ENCODE peak calls at places on chromosomes 16 and 17, in nine cellular contexts. P is PC-9, L is AG09309, O is body of pancreas, D is ovary, K is HFF-Myc, W is lower leg skin, X is A549, R is GM23338. I is an unnamed sample.

GRCh38 chr17:59859444-59860025 is 33.2 kb downstream of the TUBD1 start:
- DNase-seq in R (no peak), O (no peak), X (no peak), L (peak), K (no peak), D (no peak), W (no peak), P (no peak), I (peak)

GRCh38 chr17:48484850-48485249 is 46.0 kb downstream of the HOXB1 start:
- DNase-seq in X (no peak), L (no peak), P (no peak), D (no peak), O (no peak), W (no peak), K (no peak), R (no peak), I (peak)

GRCh38 chr16:49763826-49764225 is 92.1 kb downstream of the ZNF423 start:
- DNase-seq in W (no peak), L (no peak), P (no peak), X (no peak), O (no peak), R (no peak), D (no peak), K (no peak), I (no peak)

GRCh38 chr16:68128577-68129305 is 43.6 kb downstream of the NFATC3 start:
- DNase-seq in W (no peak), P (no peak), L (no peak), O (no peak), R (peak), X (no peak), D (no peak), K (no peak), I (peak)

GRCh38 chr16:10587622-10588021 is 7.2 kb upstream of the EMP2 start:
- DNase-seq in D (no peak), X (no peak), W (no peak), K (no peak), O (no peak), R (no peak), P (no peak), L (no peak), I (no peak)

GRCh38 chr17:58112970-58113631 is 29.9 kb downstream of the DYNLL2 start:
- DNase-seq in D (peak), L (no peak), W (peak), R (peak), K (peak), P (peak), O (peak), X (peak), I (peak)

GRCh38 chr17:31997005-31997404 is 10.2 kb upstream of the LRRC37B start:
- DNase-seq in L (no peak), W (no peak), R (no peak), K (no peak), D (no peak), P (no peak), O (no peak), X (no peak), I (peak)

GRCh38 chr16:46789499-46790414 is 41.2 kb downstream of the C16orf87 start:
- DNase-seq in P (peak), D (peak), O (peak), X (peak), K (no peak), L (no peak), R (peak), W (peak), I (peak)

GRCh38 chr17:43597624-43598358 is 51.7 kb upstream of the ETV4 start:
- DNase-seq in P (no peak), O (no peak), W (no peak), R (no peak), L (no peak), D (no peak), X (no peak), K (no peak), I (no peak)

GRCh38 chr16:381788-382717 is at the start of gene PGAP6:
- DNase-seq in P (peak), O (peak), L (no peak), X (no peak), D (peak), W (peak), K (no peak), R (peak), I (peak)

GRCh38 chr16:31250782-31251384 is 8.9 kb upstream of the ITGAM start:
- DNase-seq in L (no peak), D (no peak), W (no peak), K (no peak), R (no peak), O (no peak), P (no peak), X (no peak), I (no peak)

GRCh38 chr16:68374251-68374805 is 63.5 kb downstream of the PRMT7 start:
- DNase-seq in K (no peak), X (no peak), D (no peak), P (no peak), W (no peak), O (no peak), R (no peak), L (no peak), I (no peak)

GRCh38 chr17:78933959-78934568 is 8.9 kb upstream of the TIMP2 start:
- DNase-seq in K (peak), W (peak), L (peak), D (peak), X (peak), O (peak), P (peak), R (peak), I (peak)

GRCh38 chr17:35428229-35428628 is 4.1 kb downstream of the SLFN12 start:
- DNase-seq in D (no peak), X (no peak), O (no peak), W (no peak), K (no peak), P (no peak), L (no peak), R (no peak), I (no peak)

GRCh38 chr17:74738051-74738996 is 1.3 kb downstream of the RAB37 start:
- DNase-seq in O (no peak), D (no peak), R (no peak), P (no peak), L (no peak), K (no peak), W (no peak), X (no peak), I (no peak)
- H3K4me3 ChIP-seq in O (no peak), D (no peak), R (peak), P (no peak), L (no peak), K (no peak), W (no peak), X (peak), I (no peak)

DNA sequence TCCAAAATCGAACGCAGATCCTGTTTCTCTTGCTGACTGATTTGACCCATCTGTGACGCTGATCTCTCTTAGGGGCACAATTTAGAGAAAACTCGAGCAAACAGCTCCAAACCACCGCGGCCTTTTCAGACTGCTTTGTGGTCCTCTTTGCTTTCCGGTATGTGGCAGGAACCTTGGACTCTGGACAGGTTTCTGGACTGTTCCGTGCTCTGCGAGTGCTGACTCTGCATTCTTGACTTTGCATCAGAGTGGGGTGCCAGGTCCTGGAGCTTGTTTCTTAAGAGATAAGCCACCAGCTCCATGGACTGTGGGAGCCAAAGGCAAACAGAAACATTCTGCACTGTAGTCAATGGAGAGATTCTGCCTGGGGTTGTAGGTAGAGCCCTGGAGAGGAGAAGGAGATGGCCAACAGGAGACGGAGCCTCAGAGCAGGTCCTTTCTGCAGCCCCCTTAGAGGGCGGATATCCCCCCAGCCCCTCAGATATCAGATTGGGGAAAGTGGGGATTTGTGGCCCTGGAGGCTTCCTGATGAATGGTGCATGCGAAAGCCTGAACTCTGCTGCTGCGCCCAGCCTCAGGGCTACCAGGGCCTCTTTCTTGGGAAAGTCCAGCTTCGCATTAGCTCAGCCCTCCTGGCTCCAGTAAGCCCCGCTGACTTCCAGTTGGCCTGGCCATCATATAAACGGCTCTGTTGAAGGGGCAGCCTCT is 65.6 kb downstream of the WIPI1 start:
- DNase-seq in D (peak), O (no peak), X (no peak), K (no peak), R (no peak), L (no peak), W (peak), P (no peak), I (no peak)
- H3K4me3 ChIP-seq in D (no peak), O (no peak), X (no peak), K (no peak), R (no peak), L (no peak), W (no peak), P (no peak), I (no peak)

DNA sequence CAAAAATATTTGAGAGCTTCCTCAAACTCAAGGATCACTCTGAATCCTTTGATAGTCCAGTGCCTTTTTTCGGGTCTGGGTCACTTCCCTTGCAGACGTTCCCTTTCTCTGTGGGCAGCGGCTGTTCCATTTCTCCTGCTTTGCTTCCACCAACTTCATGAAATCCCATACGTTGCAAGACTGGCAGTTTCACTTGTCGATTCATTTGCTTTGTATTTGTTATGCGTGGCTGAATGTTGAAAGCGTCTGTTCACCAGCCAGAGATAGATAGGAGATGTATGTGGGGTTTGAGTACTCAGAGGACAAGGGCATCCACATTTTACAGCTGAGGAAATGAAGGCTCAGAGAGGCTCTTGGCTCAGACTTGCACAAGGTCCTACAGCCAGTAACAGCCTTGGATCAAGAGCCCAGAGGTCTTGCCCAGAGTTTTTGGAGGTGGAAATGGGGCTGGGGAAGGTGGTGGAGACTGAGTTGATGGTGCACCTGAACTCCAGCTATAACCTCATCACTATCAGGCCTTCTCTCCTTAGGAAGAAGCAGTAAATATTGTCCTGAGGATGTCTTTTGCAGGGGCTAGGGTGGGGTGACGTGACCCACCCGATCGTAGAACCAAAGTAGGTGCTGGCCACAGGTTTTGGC is 1.3 kb upstream of the CCDC102A start:
- DNase-seq in X (no peak), P (no peak), D (no peak), O (no peak), K (no peak), W (peak), R (no peak), L (no peak), I (no peak)
- H3K4me3 ChIP-seq in X (no peak), P (no peak), D (no peak), O (no peak), K (no peak), W (no peak), R (peak), L (no peak), I (no peak)

DNA sequence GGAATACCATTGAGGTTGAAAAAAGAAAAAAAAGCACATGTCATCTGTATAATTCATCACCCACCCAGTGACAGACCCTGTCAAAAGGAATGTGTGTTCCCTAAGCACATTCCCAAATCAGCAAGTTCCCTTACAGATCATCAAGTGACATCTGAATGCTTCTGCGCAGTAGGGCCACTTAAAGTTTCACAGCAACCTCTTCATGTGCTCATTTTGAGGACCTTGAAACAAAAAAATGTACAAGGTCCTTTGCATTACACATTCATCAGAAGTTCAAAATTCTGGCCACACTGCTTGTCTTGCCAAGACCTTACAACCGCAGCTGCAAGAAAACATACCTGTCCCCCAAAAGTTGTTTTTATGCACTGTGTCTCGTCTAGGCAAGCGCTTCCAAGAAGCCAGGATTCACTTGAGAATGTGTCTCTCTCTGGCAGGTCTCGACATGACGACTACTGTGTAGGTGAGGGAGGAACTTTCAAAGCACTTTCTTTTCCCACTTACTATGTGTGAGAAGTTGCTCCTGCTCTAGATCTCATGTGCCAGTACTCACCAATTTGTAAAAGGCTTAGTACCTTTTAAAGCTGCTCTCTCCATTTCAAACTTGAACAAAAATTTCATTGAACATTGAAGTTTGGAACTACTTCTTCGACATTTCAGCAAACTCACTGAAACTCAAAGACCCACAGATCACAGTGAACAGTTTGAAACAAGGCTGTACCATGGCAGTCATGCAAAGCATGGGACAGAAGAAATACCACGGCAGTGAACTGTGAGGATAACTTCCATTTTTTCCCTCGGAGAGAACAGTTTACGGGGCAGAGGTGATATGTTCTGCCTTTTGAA is 4.3 kb upstream of the POLG2 start:
- DNase-seq in D (no peak), R (no peak), L (no peak), O (no peak), X (no peak), K (no peak), P (no peak), W (no peak), I (peak)
- H3K4me3 ChIP-seq in D (no peak), R (no peak), L (no peak), O (no peak), X (no peak), K (no peak), P (no peak), W (no peak), I (no peak)

DNA sequence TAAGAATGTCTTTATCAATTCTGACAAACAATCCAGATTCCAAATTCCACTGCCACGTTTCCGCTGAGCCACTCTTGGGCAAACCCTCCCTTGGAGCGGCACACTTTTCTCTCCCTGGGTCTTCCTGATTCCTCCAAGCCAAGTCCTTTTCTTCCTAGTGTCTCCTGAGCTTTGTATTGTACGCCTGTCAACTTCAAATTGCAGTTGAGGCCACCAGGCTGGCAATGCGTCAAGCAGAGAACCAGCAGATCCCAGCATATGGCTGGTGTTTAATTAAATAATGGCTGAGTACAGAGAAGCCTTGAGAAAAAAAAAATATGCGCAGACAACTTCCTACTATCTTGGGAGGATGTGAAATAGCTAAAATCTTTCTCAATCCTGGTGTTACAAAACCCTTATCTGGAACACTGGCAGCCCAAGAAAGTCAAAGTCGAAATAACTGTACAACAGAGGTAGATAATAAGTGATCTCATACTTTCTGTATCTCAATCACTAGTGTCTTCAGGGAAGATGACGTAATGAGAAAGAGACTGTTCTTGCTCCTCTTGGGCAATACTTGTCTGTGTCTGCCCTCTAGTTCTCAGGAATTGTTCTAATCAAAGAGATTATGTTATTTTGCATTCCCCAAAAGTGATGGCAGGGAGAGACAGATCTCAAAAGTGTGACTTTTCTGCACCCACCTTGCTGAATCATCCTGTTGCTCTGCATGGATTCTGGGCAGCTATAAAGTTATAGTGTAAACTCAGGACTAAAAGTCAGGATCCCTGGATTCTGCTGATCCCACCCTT is 15.0 kb downstream of the SMIM36 start:
- DNase-seq in W (no peak), O (no peak), K (no peak), P (no peak), D (no peak), R (no peak), X (peak), L (peak), I (peak)
- H3K4me3 ChIP-seq in W (no peak), O (no peak), K (no peak), P (no peak), D (no peak), R (no peak), X (peak), L (no peak), I (no peak)

I was measured in epithelial cell of esophagus.